ENCODE peak calls at places on chromosomes 13 and 19, in five cellular contexts. O is IMR-90, G is H1, H is mesenchymal stem cell, C is trophoblast cell. K is an unnamed sample. For H3K9me3, the result is how much of the 10 kb centered on the place peaks cover.

GRCh38 chr19:46030861-46031550 is 8.2 kb upstream of the PGLYRP1 start:
- DNase-seq in O (no peak), G (no peak), H (no peak), C (no peak), K (no peak)

GRCh38 chr19:47518139-47518538 is 3.3 kb upstream of the NAPA start:
- DNase-seq in O (no peak), G (no peak), H (no peak), C (no peak), K (no peak)

GRCh38 chr13:29918845-29919244 is 68.4 kb upstream of the UBL3 start:
- DNase-seq in O (peak), G (no peak), H (no peak), C (peak), K (no peak)

GRCh38 chr13:44719857-44720671 is 143.9 kb upstream of the TSC22D1 start:
- DNase-seq in O (peak), G (no peak), H (peak), C (peak), K (no peak)

GRCh38 chr19:16860996-16861395 is 27.8 kb upstream of the F2RL3 start:
- DNase-seq in O (no peak), G (no peak), H (no peak), C (no peak), K (no peak)

GRCh38 chr13:27203854-27204253 is 32.2 kb upstream of the USP12 start:
- DNase-seq in O (peak), G (no peak), H (no peak), C (no peak), K (no peak)

GRCh38 chr19:38551450-38551813 is 66.3 kb downstream of the MAP4K1 start:
- DNase-seq in O (no peak), G (no peak), H (no peak), C (no peak), K (no peak)

GRCh38 chr19:32373614-32374295 is 28.3 kb downstream of the ZNF507 start:
- DNase-seq in O (peak), G (no peak), H (peak), C (peak), K (no peak)

GRCh38 chr13:87999141-87999765 is 328.1 kb downstream of the SLITRK5 start:
- DNase-seq in O (peak), G (no peak), H (peak), C (peak), K (no peak)

GRCh38 chr13:94656766-94657165 is 55.1 kb downstream of the GPR180 start:
- DNase-seq in O (peak), G (no peak), H (peak), C (peak), K (no peak)

GRCh38 chr19:29851769-29852521 is 40.2 kb downstream of the CCNE1 start:
- DNase-seq in O (no peak), G (no peak), H (no peak), C (no peak), K (no peak)

GRCh38 chr13:63873936-63874335 is 2458.3 kb upstream of the PCDH20 start:
- DNase-seq in O (no peak), G (no peak), H (no peak), C (no peak), K (no peak)

GRCh38 chr13:113646921-113647340 is 11.1 kb downstream of the ATP4B start:
- DNase-seq in O (no peak), G (no peak), H (no peak), C (no peak), K (no peak)

GRCh38 chr13:99067160-99067985 is 89.5 kb upstream of the DOCK9 start:
- DNase-seq in O (peak), G (no peak), H (peak), C (peak), K (no peak)

GRCh38 chr19:51473009-51473707 is 5.2 kb upstream of the CEACAM18 start:
- DNase-seq in O (peak), G (peak), H (peak), C (peak), K (peak)

GRCh38 chr19:17025361-17025760 is 1.2 kb downstream of the CPAMD8 start:
- DNase-seq in O (no peak), G (no peak), H (no peak), C (peak), K (no peak)

GRCh38 chr13:26707122-26708006 is 53.2 kb downstream of the GPR12 start:
- DNase-seq in O (peak), G (no peak), H (peak), C (peak), K (peak)

GRCh38 chr13:24671367-24672117 is 8.7 kb upstream of the ATP12A start:
- DNase-seq in O (peak), G (no peak), H (peak), C (peak), K (peak)

GRCh38 chr19:5677156-5677555 is 3.2 kb downstream of the MICOS13 start:
- DNase-seq in O (no peak), G (no peak), H (no peak), C (no peak), K (no peak)

GRCh38 chr19:51417807-51418152 is 338 bp upstream of the SIGLEC10 start:
- DNase-seq in O (no peak), G (no peak), H (no peak), C (no peak), K (no peak)

GRCh38 chr13:29925457-29925856 is 75.0 kb upstream of the UBL3 start:
- DNase-seq in O (peak), G (no peak), H (peak), C (peak), K (no peak)

GRCh38 chr13:85298387-85298924 is 500.8 kb downstream of the SLITRK6 start:
- DNase-seq in O (no peak), G (no peak), H (peak), C (no peak), K (no peak)

GRCh38 chr13:101346161-101346560 is 70.1 kb downstream of the NALCN start:
- DNase-seq in O (peak), G (no peak), H (no peak), C (peak), K (no peak)

GRCh38 chr13:68304287-68304893 is 1074.3 kb upstream of the PCDH9 start:
- DNase-seq in O (no peak), G (no peak), H (peak), C (peak), K (peak)

GRCh38 chr19:1019980-1020867 is 699 bp downstream of the TMEM259 start:
- DNase-seq in O (no peak), G (no peak), H (no peak), C (no peak), K (no peak)

GRCh38 chr13:19959141-19959830 is 759 bp downstream of the ZMYM2 start:
- DNase-seq in O (peak), G (peak), H (peak), C (peak), K (peak)

GRCh38 chr19:51503428-51503827 is 1.8 kb upstream of the SIGLEC12 start:
- DNase-seq in O (no peak), G (no peak), H (no peak), C (no peak), K (no peak)

GRCh38 chr19:11382898-11383705 is 1.0 kb downstream of the EPOR start:
- DNase-seq in O (no peak), G (peak), H (peak), C (peak), K (no peak)

GRCh38 chr13:45368571-45368970 is 27.6 kb upstream of the TPT1 start:
- DNase-seq in O (peak), G (no peak), H (peak), C (no peak), K (no peak)

GRCh38 chr13:96925869-96926628 is 68.2 kb downstream of the OXGR1 start:
- DNase-seq in O (no peak), G (no peak), H (no peak), C (no peak), K (no peak)

GRCh38 chr19:5578094-5578846 is 10.5 kb upstream of the TINCR start:
- DNase-seq in O (peak), G (peak), H (peak), C (peak), K (peak)

GRCh38 chr19:39325778-39326680 is 5.4 kb upstream of the LRFN1 start:
- DNase-seq in O (peak), G (no peak), H (peak), C (no peak), K (no peak)

GRCh38 chr19:47613165-47614146 is 4.5 kb downstream of the BICRA start:
- DNase-seq in O (peak), G (peak), H (peak), C (peak), K (peak)

GRCh38 chr13:82176761-82177160 is 1705.5 kb downstream of the SLITRK1 start:
- DNase-seq in O (no peak), G (no peak), H (no peak), C (no peak), K (no peak)

GRCh38 chr13:71625183-71625582 is 241.8 kb downstream of the DACH1 start:
- DNase-seq in O (peak), G (no peak), H (peak), C (no peak), K (no peak)

GRCh38 chr19:49017666-49018351 is 918 bp upstream of the LHB start:
- DNase-seq in O (peak), G (peak), H (peak), C (peak), K (no peak)

GRCh38 chr19:2424686-2425621 is 2.4 kb downstream of the TIMM13 start:
- DNase-seq in O (peak), G (peak), H (peak), C (peak), K (peak)
- H3K4me3 ChIP-seq in O (peak), G (peak), H (peak), C (peak), K (no peak)

DNA sequence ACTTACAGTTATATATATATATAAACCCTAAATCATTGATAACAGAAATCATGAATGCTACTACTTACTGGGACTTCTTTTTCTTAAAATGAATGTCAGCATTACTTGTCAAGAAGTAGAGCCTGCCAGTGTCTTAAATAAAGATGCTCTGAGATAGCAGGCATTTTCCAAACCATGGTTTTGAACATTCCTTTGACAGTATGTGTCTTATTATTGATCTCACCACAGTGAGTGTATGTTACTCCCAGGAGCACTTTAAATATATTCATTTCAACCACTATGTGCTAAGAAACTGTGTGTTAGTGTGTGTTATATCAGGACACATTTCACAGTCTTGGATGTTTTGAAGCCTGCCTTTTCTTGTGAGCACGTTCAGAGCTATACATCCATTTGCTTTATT is 28.2 kb downstream of the TNFRSF19 start:
- DNase-seq in O (peak), G (no peak), H (no peak), C (no peak), K (no peak)
- H3K9me3 ChIP-seq in O (under half), G (under half), H (under half), C (under half), K (under half)

DNA sequence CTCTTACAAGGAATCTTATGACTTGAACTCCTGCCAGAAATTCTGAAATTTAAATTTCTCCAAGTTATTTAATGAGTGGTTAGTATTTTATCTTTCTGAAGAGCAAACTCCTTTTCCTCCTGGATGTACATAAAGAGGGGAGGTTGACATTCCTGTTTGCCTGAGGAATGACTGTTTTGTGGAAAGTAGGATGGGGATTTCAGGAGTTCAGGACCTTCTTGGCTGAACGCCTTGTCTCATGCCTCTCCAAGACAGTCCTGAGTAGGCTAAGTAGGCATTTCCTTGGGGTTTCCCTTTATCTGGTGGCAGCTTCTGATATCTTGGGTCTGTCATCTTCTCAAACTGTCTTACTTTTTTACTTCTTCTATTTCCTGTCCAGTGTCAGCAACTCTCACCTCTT is 356.6 kb downstream of the TDRD3 start:
- DNase-seq in O (no peak), G (no peak), H (peak), C (no peak), K (no peak)
- H2BK120ac ChIP-seq in O (no peak), G (no peak), H (no peak), C (no peak), K (no peak)

GRCh38 chr13:111006508-111007031 is 91.7 kb upstream of the ANKRD10 start:
- DNase-seq in O (peak), G (no peak), H (peak), C (no peak), K (peak)

GRCh38 chr13:111005364-111005763 is 90.5 kb upstream of the ANKRD10 start:
- DNase-seq in O (peak), G (no peak), H (peak), C (peak), K (no peak)

GRCh38 chr13:111005808-111006494 is 91.1 kb upstream of the ANKRD10 start:
- DNase-seq in O (peak), G (no peak), H (no peak), C (no peak), K (no peak)

GRCh38 chr13:111007209-111007608 is 92.3 kb upstream of the ANKRD10 start:
- DNase-seq in O (no peak), G (no peak), H (no peak), C (no peak), K (no peak)

GRCh38 chr13:111004444-111004843 is 89.6 kb upstream of the ANKRD10 start:
- DNase-seq in O (no peak), G (no peak), H (no peak), C (peak), K (no peak)
- H3K4me3 ChIP-seq in O (no peak), G (no peak), H (no peak), C (no peak), K (no peak)